ENCODE peak calls at places on chromosomes 3 and 15, in four cellular contexts. One of them, this sample, is unnamed. For H3K36me3, the result is how much of the 10 kb centered on the place peaks cover.

GRCh38 chr15:62108411-62108810 is 41.6 kb downstream of the C2CD4A start:
- DNase-seq in endodermal cell: no peak
- DNase-seq in sigmoid colon: no peak
- DNase-seq in Karpas-422: no peak
- DNase-seq in this sample: no peak

GRCh38 chr3:108488631-108489030 is 21.8 kb downstream of the MYH15 start:
- DNase-seq in endodermal cell: no peak
- DNase-seq in sigmoid colon: no peak
- DNase-seq in Karpas-422: no peak
- DNase-seq in this sample: no peak

GRCh38 chr3:175573226-175573625 is 714.1 kb downstream of the NAALADL2 start:
- DNase-seq in endodermal cell: no peak
- DNase-seq in sigmoid colon: no peak
- DNase-seq in Karpas-422: no peak
- DNase-seq in this sample: no peak

GRCh38 chr3:37824954-37825328 is 36.7 kb upstream of the CTDSPL start:
- DNase-seq in endodermal cell: no peak
- DNase-seq in sigmoid colon: no peak
- DNase-seq in Karpas-422: no peak
- DNase-seq in this sample: no peak

GRCh38 chr3:71035314-71035713 is 548.2 kb downstream of the FOXP1 start:
- DNase-seq in endodermal cell: no peak
- DNase-seq in sigmoid colon: no peak
- DNase-seq in Karpas-422: no peak
- DNase-seq in this sample: no peak

GRCh38 chr15:80173022-80173759 is 20.4 kb downstream of the FAH start:
- DNase-seq in endodermal cell: peak
- DNase-seq in sigmoid colon: peak
- DNase-seq in Karpas-422: peak
- DNase-seq in this sample: peak

GRCh38 chr15:91696981-91697380 is 156.5 kb upstream of the SLCO3A1 start:
- DNase-seq in endodermal cell: no peak
- DNase-seq in sigmoid colon: no peak
- DNase-seq in Karpas-422: no peak
- DNase-seq in this sample: no peak

GRCh38 chr3:63344676-63345075 is 66.6 kb downstream of the SYNPR start:
- DNase-seq in endodermal cell: peak
- DNase-seq in sigmoid colon: no peak
- DNase-seq in Karpas-422: no peak
- DNase-seq in this sample: peak

GRCh38 chr3:196341142-196341541 is 3.0 kb upstream of the TM4SF19 start:
- DNase-seq in endodermal cell: no peak
- DNase-seq in sigmoid colon: no peak
- DNase-seq in Karpas-422: no peak
- DNase-seq in this sample: no peak

GRCh38 chr3:153144779-153145178 is 17.2 kb upstream of the RAP2B start:
- DNase-seq in endodermal cell: no peak
- DNase-seq in sigmoid colon: no peak
- DNase-seq in Karpas-422: no peak
- DNase-seq in this sample: no peak

GRCh38 chr3:191762323-191762960 is 301.5 kb downstream of the PYDC2 start:
- DNase-seq in endodermal cell: no peak
- DNase-seq in sigmoid colon: no peak
- DNase-seq in Karpas-422: no peak
- DNase-seq in this sample: no peak

GRCh38 chr3:12947504-12948369 is 106.4 kb upstream of the RPL32 start:
- DNase-seq in endodermal cell: peak
- DNase-seq in sigmoid colon: peak
- DNase-seq in Karpas-422: no peak
- DNase-seq in this sample: peak

GRCh38 chr15:68210821-68211655 is 5.9 kb upstream of the CALML4 start:
- DNase-seq in endodermal cell: peak
- DNase-seq in sigmoid colon: peak
- DNase-seq in Karpas-422: peak
- DNase-seq in this sample: peak

GRCh38 chr15:63401714-63402497 is 20.3 kb upstream of the CA12 start:
- DNase-seq in endodermal cell: no peak
- DNase-seq in sigmoid colon: no peak
- DNase-seq in Karpas-422: no peak
- DNase-seq in this sample: no peak

GRCh38 chr15:69557340-69558137 is 104.9 kb downstream of the RPLP1 start:
- DNase-seq in endodermal cell: no peak
- DNase-seq in sigmoid colon: no peak
- DNase-seq in Karpas-422: no peak
- DNase-seq in this sample: no peak

GRCh38 chr3:30188713-30189112 is 417.7 kb upstream of the TGFBR2 start:
- DNase-seq in endodermal cell: no peak
- DNase-seq in sigmoid colon: no peak
- DNase-seq in Karpas-422: no peak
- DNase-seq in this sample: no peak

GRCh38 chr3:2098398-2099027 is at the start of gene CNTN4:
- DNase-seq in endodermal cell: peak
- DNase-seq in sigmoid colon: peak
- DNase-seq in Karpas-422: no peak
- DNase-seq in this sample: peak

GRCh38 chr15:76206325-76206976 is 104.8 kb downstream of the ETFA start:
- DNase-seq in endodermal cell: no peak
- DNase-seq in sigmoid colon: peak
- DNase-seq in Karpas-422: no peak
- DNase-seq in this sample: peak

GRCh38 chr3:7290062-7290825 is 429.3 kb downstream of the GRM7 start:
- DNase-seq in endodermal cell: no peak
- DNase-seq in sigmoid colon: no peak
- DNase-seq in Karpas-422: no peak
- DNase-seq in this sample: no peak

GRCh38 chr3:120894285-120894684 is 13.7 kb upstream of the STXBP5L start:
- DNase-seq in endodermal cell: no peak
- DNase-seq in sigmoid colon: peak
- DNase-seq in Karpas-422: no peak
- DNase-seq in this sample: peak

GRCh38 chr15:81492303-81492702 is 118.3 kb upstream of the TMC3 start:
- DNase-seq in endodermal cell: no peak
- DNase-seq in sigmoid colon: no peak
- DNase-seq in Karpas-422: no peak
- DNase-seq in this sample: no peak

GRCh38 chr3:34213481-34213880 is 415.1 kb downstream of the PDCD6IP start:
- DNase-seq in endodermal cell: no peak
- DNase-seq in sigmoid colon: no peak
- DNase-seq in Karpas-422: no peak
- DNase-seq in this sample: peak

GRCh38 chr3:54822206-54822605 is 105.7 kb downstream of the LRTM1 start:
- DNase-seq in endodermal cell: no peak
- DNase-seq in sigmoid colon: no peak
- DNase-seq in Karpas-422: no peak
- DNase-seq in this sample: no peak

GRCh38 chr15:31306426-31307269 is 20.0 kb upstream of the KLF13 start:
- DNase-seq in endodermal cell: peak
- DNase-seq in sigmoid colon: peak
- DNase-seq in Karpas-422: peak
- DNase-seq in this sample: peak

GRCh38 chr3:157856078-157856939 is 249.9 kb downstream of the SHOX2 start:
- DNase-seq in endodermal cell: no peak
- DNase-seq in sigmoid colon: no peak
- DNase-seq in Karpas-422: no peak
- DNase-seq in this sample: no peak

GRCh38 chr15:88697276-88697675 is 58.5 kb downstream of the ISG20 start:
- DNase-seq in endodermal cell: no peak
- DNase-seq in sigmoid colon: no peak
- DNase-seq in Karpas-422: no peak
- DNase-seq in this sample: no peak

GRCh38 chr15:79828447-79828846 is 68.4 kb downstream of the MTHFS start:
- DNase-seq in endodermal cell: no peak
- DNase-seq in sigmoid colon: no peak
- DNase-seq in Karpas-422: no peak
- DNase-seq in this sample: no peak

GRCh38 chr3:55683666-55684270 is 196.7 kb upstream of the WNT5A start:
- DNase-seq in endodermal cell: no peak
- DNase-seq in sigmoid colon: no peak
- DNase-seq in Karpas-422: no peak
- DNase-seq in this sample: no peak

GRCh38 chr3:172622916-172623700 is 87.8 kb downstream of the NCEH1 start:
- DNase-seq in endodermal cell: peak
- DNase-seq in sigmoid colon: no peak
- DNase-seq in Karpas-422: peak
- DNase-seq in this sample: peak

GRCh38 chr15:82914396-82914795 is 38.1 kb downstream of the HOMER2 start:
- DNase-seq in endodermal cell: no peak
- DNase-seq in sigmoid colon: no peak
- DNase-seq in Karpas-422: no peak
- DNase-seq in this sample: no peak

GRCh38 chr15:82298520-82298919 is 35.9 kb downstream of the SAXO2 start:
- DNase-seq in endodermal cell: no peak
- DNase-seq in sigmoid colon: no peak
- DNase-seq in Karpas-422: no peak
- DNase-seq in this sample: peak

GRCh38 chr3:55909373-55909772 is 422.3 kb upstream of the WNT5A start:
- DNase-seq in endodermal cell: no peak
- DNase-seq in sigmoid colon: no peak
- DNase-seq in Karpas-422: no peak
- DNase-seq in this sample: no peak

GRCh38 chr3:46930176-46930944 is 46.2 kb downstream of the CCDC12 start:
- DNase-seq in endodermal cell: no peak
- DNase-seq in sigmoid colon: peak
- DNase-seq in Karpas-422: peak
- DNase-seq in this sample: no peak
- H3K36me3 ChIP-seq in endodermal cell: under half
- H3K36me3 ChIP-seq in sigmoid colon: under half
- H3K36me3 ChIP-seq in Karpas-422: under half
- H3K36me3 ChIP-seq in this sample: under half

GRCh38 chr3:48681974-48682610 is 3.6 kb downstream of the NCKIPSD start:
- DNase-seq in endodermal cell: no peak
- DNase-seq in sigmoid colon: no peak
- DNase-seq in Karpas-422: no peak
- DNase-seq in this sample: no peak
- H3K36me3 ChIP-seq in endodermal cell: half or more
- H3K36me3 ChIP-seq in sigmoid colon: under half
- H3K36me3 ChIP-seq in Karpas-422: under half
- H3K36me3 ChIP-seq in this sample: under half

GRCh38 chr15:58605931-58606330 is 143.6 kb downstream of the ADAM10 start:
- DNase-seq in endodermal cell: no peak
- DNase-seq in sigmoid colon: no peak
- DNase-seq in Karpas-422: no peak
- DNase-seq in this sample: no peak
- H3K36me3 ChIP-seq in endodermal cell: half or more
- H3K36me3 ChIP-seq in sigmoid colon: under half
- H3K36me3 ChIP-seq in Karpas-422: under half
- H3K36me3 ChIP-seq in this sample: under half

DNA sequence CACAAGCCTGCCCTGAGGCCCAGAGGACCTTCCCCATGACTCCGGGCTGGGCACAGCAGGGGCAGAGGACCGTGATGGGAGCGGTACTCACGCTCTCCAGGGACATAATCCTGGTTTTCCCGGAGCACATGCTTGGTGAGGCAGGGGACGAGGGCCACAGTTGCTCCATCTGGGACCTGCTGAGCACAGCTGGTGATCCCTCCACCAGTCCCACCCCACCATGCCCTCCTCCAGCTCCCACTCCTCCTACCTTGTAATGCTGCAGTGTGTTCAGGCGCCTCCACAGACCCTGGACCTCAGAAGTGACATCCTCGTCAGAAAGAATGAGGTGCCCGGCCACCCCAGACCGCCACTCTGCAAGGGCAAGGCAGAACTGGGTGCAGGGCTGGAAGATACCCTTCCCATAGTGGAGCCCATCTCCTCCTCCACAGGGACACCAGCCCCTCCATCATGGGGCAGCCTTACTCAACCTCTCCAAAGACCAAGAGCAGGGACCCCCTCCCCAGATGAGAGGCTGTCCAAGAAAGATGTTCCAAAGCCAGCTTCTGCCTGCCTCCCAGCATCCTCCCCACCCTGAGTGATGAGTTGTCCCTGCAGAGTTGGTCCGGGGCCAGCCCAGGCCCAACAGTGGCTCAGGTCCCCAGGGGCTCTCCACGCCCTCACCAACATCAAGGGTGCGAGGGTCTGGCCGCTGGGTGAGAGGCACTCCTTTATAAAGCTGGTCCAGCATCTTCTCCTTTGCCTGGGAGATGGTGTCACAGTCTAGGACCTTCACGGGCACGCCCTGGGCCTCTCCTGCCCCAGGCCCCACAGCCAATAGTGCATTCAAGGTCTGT is 19.5 kb downstream of the PLXNB1 start:
- DNase-seq in endodermal cell: peak
- DNase-seq in sigmoid colon: peak
- DNase-seq in Karpas-422: no peak
- DNase-seq in this sample: peak
- H3K36me3 ChIP-seq in endodermal cell: half or more
- H3K36me3 ChIP-seq in sigmoid colon: half or more
- H3K36me3 ChIP-seq in Karpas-422: under half
- H3K36me3 ChIP-seq in this sample: half or more

DNA sequence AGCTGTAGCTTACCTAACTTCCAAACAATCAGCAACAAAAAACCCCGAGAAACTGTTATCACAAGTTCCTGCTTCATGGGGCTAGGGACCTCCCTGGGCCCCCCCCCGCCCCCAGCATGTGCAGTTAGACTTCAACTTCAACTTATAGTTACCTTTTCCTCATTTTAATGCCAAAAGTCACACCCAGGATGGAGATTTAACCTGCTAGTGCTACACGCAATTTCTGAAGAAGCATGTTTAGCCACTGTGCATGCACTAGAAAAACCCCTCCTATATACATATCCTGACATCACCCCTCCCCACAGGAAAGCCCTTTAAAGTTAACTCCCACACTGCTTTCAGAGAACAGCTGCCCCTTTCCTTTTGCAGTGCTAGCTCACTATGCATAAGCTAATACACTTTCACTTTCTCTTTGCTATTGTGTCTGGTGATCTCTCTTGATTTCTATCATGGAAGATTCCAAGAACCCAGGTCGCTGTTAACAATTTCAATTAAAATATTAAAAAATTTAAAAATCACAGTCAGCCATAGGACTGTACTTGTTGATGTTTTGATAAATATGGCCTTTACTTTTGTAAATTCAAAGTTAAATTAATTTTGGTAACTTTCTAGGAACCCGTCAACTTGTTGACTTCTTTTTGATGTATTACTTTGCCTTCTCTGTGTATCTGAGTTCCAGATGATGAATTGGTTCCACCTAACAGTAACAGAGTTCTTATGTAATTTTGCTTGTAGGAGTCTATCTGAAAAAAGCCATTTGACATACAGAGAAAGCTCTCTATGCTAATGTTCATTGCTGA is 75.2 kb upstream of the ACAD9 start:
- DNase-seq in endodermal cell: no peak
- DNase-seq in sigmoid colon: no peak
- DNase-seq in Karpas-422: no peak
- DNase-seq in this sample: peak
- H3K36me3 ChIP-seq in endodermal cell: half or more
- H3K36me3 ChIP-seq in sigmoid colon: under half
- H3K36me3 ChIP-seq in Karpas-422: under half
- H3K36me3 ChIP-seq in this sample: under half

This sample was measured in H7.